ENCODE peak calls at places on chromosome 3, in ten cellular contexts. One of them, this sample, is unnamed.

GRCh38 chr3:40911928-40912327 is 287.4 kb upstream of the CTNNB1 start:
- DNase-seq in RWPE1: no peak
- DNase-seq in cardiac fibroblast: no peak
- DNase-seq in type B pancreatic cell: no peak
- DNase-seq in NB4: no peak
- DNase-seq in psoas muscle: no peak
- DNase-seq in fibroblast of pulmonary artery: no peak
- DNase-seq in bronchial epithelial cell: no peak
- DNase-seq in endothelial cell: no peak
- DNase-seq in nephron progenitor cell: no peak
- DNase-seq in this sample: peak; percentile 6

GRCh38 chr3:141862279-141862816 is 14.1 kb upstream of the ATP1B3 start:
- DNase-seq in RWPE1: no peak
- DNase-seq in cardiac fibroblast: no peak
- DNase-seq in type B pancreatic cell: no peak
- DNase-seq in NB4: no peak
- DNase-seq in psoas muscle: no peak
- DNase-seq in fibroblast of pulmonary artery: no peak
- DNase-seq in bronchial epithelial cell: no peak
- DNase-seq in endothelial cell: no peak
- DNase-seq in nephron progenitor cell: no peak
- DNase-seq in this sample: no peak

GRCh38 chr3:129756871-129757270 is 136.6 kb downstream of the TMCC1 start:
- DNase-seq in RWPE1: no peak
- DNase-seq in cardiac fibroblast: peak; percentile 22
- DNase-seq in type B pancreatic cell: no peak
- DNase-seq in NB4: no peak
- DNase-seq in psoas muscle: no peak
- DNase-seq in fibroblast of pulmonary artery: peak; percentile 41
- DNase-seq in bronchial epithelial cell: no peak
- DNase-seq in endothelial cell: no peak
- DNase-seq in nephron progenitor cell: no peak
- DNase-seq in this sample: no peak

GRCh38 chr3:178003756-178004155 is 532.5 kb upstream of the KCNMB2 start:
- DNase-seq in RWPE1: no peak
- DNase-seq in cardiac fibroblast: peak; percentile 49
- DNase-seq in type B pancreatic cell: no peak
- DNase-seq in NB4: peak; percentile 34
- DNase-seq in psoas muscle: no peak
- DNase-seq in fibroblast of pulmonary artery: peak; percentile 29
- DNase-seq in bronchial epithelial cell: peak; percentile 40
- DNase-seq in endothelial cell: no peak
- DNase-seq in nephron progenitor cell: no peak
- DNase-seq in this sample: no peak

GRCh38 chr3:196726788-196727675 is 12.6 kb upstream of the PAK2 start:
- DNase-seq in RWPE1: peak; percentile 14
- DNase-seq in cardiac fibroblast: peak; percentile 72
- DNase-seq in type B pancreatic cell: no peak
- DNase-seq in NB4: no peak
- DNase-seq in psoas muscle: no peak
- DNase-seq in fibroblast of pulmonary artery: peak; percentile 25
- DNase-seq in bronchial epithelial cell: peak; percentile 73
- DNase-seq in endothelial cell: no peak
- DNase-seq in nephron progenitor cell: no peak
- DNase-seq in this sample: no peak

GRCh38 chr3:23966308-23966707 is 21.2 kb downstream of the NR1D2 start:
- DNase-seq in RWPE1: no peak
- DNase-seq in cardiac fibroblast: peak; percentile 64
- DNase-seq in type B pancreatic cell: no peak
- DNase-seq in NB4: no peak
- DNase-seq in psoas muscle: no peak
- DNase-seq in fibroblast of pulmonary artery: peak; percentile 49
- DNase-seq in bronchial epithelial cell: no peak
- DNase-seq in endothelial cell: no peak
- DNase-seq in nephron progenitor cell: no peak
- DNase-seq in this sample: no peak

GRCh38 chr3:178750639-178751038 is 214.4 kb downstream of the KCNMB2 start:
- DNase-seq in RWPE1: no peak
- DNase-seq in cardiac fibroblast: no peak
- DNase-seq in type B pancreatic cell: no peak
- DNase-seq in NB4: no peak
- DNase-seq in psoas muscle: no peak
- DNase-seq in fibroblast of pulmonary artery: no peak
- DNase-seq in bronchial epithelial cell: peak; percentile 2
- DNase-seq in endothelial cell: no peak
- DNase-seq in nephron progenitor cell: no peak
- DNase-seq in this sample: no peak

GRCh38 chr3:126501736-126502135 is 15.8 kb downstream of the UROC1 start:
- DNase-seq in RWPE1: no peak
- DNase-seq in cardiac fibroblast: no peak
- DNase-seq in type B pancreatic cell: no peak
- DNase-seq in NB4: peak; percentile 84
- DNase-seq in psoas muscle: no peak
- DNase-seq in fibroblast of pulmonary artery: no peak
- DNase-seq in bronchial epithelial cell: no peak
- DNase-seq in endothelial cell: no peak
- DNase-seq in nephron progenitor cell: no peak
- DNase-seq in this sample: no peak

GRCh38 chr3:9279959-9280358 is 30.5 kb upstream of the SRGAP3 start:
- DNase-seq in RWPE1: no peak
- DNase-seq in cardiac fibroblast: peak; percentile 11
- DNase-seq in type B pancreatic cell: no peak
- DNase-seq in NB4: peak; percentile 7
- DNase-seq in psoas muscle: no peak
- DNase-seq in fibroblast of pulmonary artery: no peak
- DNase-seq in bronchial epithelial cell: peak; percentile 61
- DNase-seq in endothelial cell: no peak
- DNase-seq in nephron progenitor cell: no peak
- DNase-seq in this sample: no peak

GRCh38 chr3:85576091-85576690 is 617.4 kb downstream of the CADM2 start:
- DNase-seq in RWPE1: peak; percentile 32
- DNase-seq in cardiac fibroblast: peak; percentile 77
- DNase-seq in type B pancreatic cell: no peak
- DNase-seq in NB4: peak; percentile 65
- DNase-seq in psoas muscle: peak; percentile 54
- DNase-seq in fibroblast of pulmonary artery: peak; percentile 65
- DNase-seq in bronchial epithelial cell: peak; percentile 56
- DNase-seq in endothelial cell: peak; percentile 67
- DNase-seq in nephron progenitor cell: peak; percentile 65
- DNase-seq in this sample: peak; percentile 59

GRCh38 chr3:148970311-148970710 is 21.0 kb upstream of the GYG1 start:
- DNase-seq in RWPE1: no peak
- DNase-seq in cardiac fibroblast: no peak
- DNase-seq in type B pancreatic cell: no peak
- DNase-seq in NB4: no peak
- DNase-seq in psoas muscle: no peak
- DNase-seq in fibroblast of pulmonary artery: no peak
- DNase-seq in bronchial epithelial cell: no peak
- DNase-seq in endothelial cell: no peak
- DNase-seq in nephron progenitor cell: no peak
- DNase-seq in this sample: no peak

GRCh38 chr3:180340395-180340794 is 261.6 kb upstream of the TTC14 start:
- DNase-seq in RWPE1: no peak
- DNase-seq in cardiac fibroblast: no peak
- DNase-seq in type B pancreatic cell: no peak
- DNase-seq in NB4: no peak
- DNase-seq in psoas muscle: no peak
- DNase-seq in fibroblast of pulmonary artery: no peak
- DNase-seq in bronchial epithelial cell: no peak
- DNase-seq in endothelial cell: no peak
- DNase-seq in nephron progenitor cell: no peak
- DNase-seq in this sample: no peak

GRCh38 chr3:157077565-157077991 is 82.4 kb downstream of the CCNL1 start:
- DNase-seq in RWPE1: no peak
- DNase-seq in cardiac fibroblast: no peak
- DNase-seq in type B pancreatic cell: no peak
- DNase-seq in NB4: no peak
- DNase-seq in psoas muscle: peak; percentile 56
- DNase-seq in fibroblast of pulmonary artery: peak; percentile 29
- DNase-seq in bronchial epithelial cell: no peak
- DNase-seq in endothelial cell: no peak
- DNase-seq in nephron progenitor cell: peak; percentile 10
- DNase-seq in this sample: no peak

GRCh38 chr3:117238805-117239204 is 529.2 kb downstream of the TUSC7 start:
- DNase-seq in RWPE1: no peak
- DNase-seq in cardiac fibroblast: no peak
- DNase-seq in type B pancreatic cell: no peak
- DNase-seq in NB4: no peak
- DNase-seq in psoas muscle: no peak
- DNase-seq in fibroblast of pulmonary artery: no peak
- DNase-seq in bronchial epithelial cell: no peak
- DNase-seq in endothelial cell: no peak
- DNase-seq in nephron progenitor cell: peak; percentile 7
- DNase-seq in this sample: no peak

GRCh38 chr3:17077614-17078013 is 192.9 kb downstream of the PLCL2 start:
- DNase-seq in RWPE1: no peak
- DNase-seq in cardiac fibroblast: peak; percentile 41
- DNase-seq in type B pancreatic cell: no peak
- DNase-seq in NB4: no peak
- DNase-seq in psoas muscle: peak; percentile 55
- DNase-seq in fibroblast of pulmonary artery: peak; percentile 34
- DNase-seq in bronchial epithelial cell: no peak
- DNase-seq in endothelial cell: no peak
- DNase-seq in nephron progenitor cell: no peak
- DNase-seq in this sample: no peak

GRCh38 chr3:100260081-100260684 is 609 bp upstream of the TBC1D23 start:
- DNase-seq in RWPE1: no peak
- DNase-seq in cardiac fibroblast: peak; percentile 73
- DNase-seq in type B pancreatic cell: no peak
- DNase-seq in NB4: peak; percentile 57
- DNase-seq in psoas muscle: peak; percentile 81
- DNase-seq in fibroblast of pulmonary artery: peak; percentile 78
- DNase-seq in bronchial epithelial cell: no peak
- DNase-seq in endothelial cell: peak; percentile 46
- DNase-seq in nephron progenitor cell: peak; percentile 34
- DNase-seq in this sample: no peak

GRCh38 chr3:103195201-103195600 is 760.4 kb downstream of the ZPLD1 start:
- DNase-seq in RWPE1: no peak
- DNase-seq in cardiac fibroblast: no peak
- DNase-seq in type B pancreatic cell: no peak
- DNase-seq in NB4: no peak
- DNase-seq in psoas muscle: no peak
- DNase-seq in fibroblast of pulmonary artery: no peak
- DNase-seq in bronchial epithelial cell: no peak
- DNase-seq in endothelial cell: no peak
- DNase-seq in nephron progenitor cell: no peak
- DNase-seq in this sample: no peak

GRCh38 chr3:134650431-134651346 is at the start of gene KY:
- DNase-seq in RWPE1: no peak
- DNase-seq in cardiac fibroblast: peak; percentile 62
- DNase-seq in type B pancreatic cell: no peak
- DNase-seq in NB4: peak; percentile 84
- DNase-seq in psoas muscle: peak; percentile 78
- DNase-seq in fibroblast of pulmonary artery: peak; percentile 47
- DNase-seq in bronchial epithelial cell: peak; percentile 22
- DNase-seq in endothelial cell: peak; percentile 52
- DNase-seq in nephron progenitor cell: peak; percentile 77
- DNase-seq in this sample: peak; percentile 67

GRCh38 chr3:121072128-121072527 is 164.1 kb downstream of the STXBP5L start:
- DNase-seq in RWPE1: no peak
- DNase-seq in cardiac fibroblast: peak; percentile 47
- DNase-seq in type B pancreatic cell: no peak
- DNase-seq in NB4: no peak
- DNase-seq in psoas muscle: no peak
- DNase-seq in fibroblast of pulmonary artery: peak; percentile 70
- DNase-seq in bronchial epithelial cell: no peak
- DNase-seq in endothelial cell: no peak
- DNase-seq in nephron progenitor cell: no peak
- DNase-seq in this sample: no peak

GRCh38 chr3:14913926-14914776 is 33.2 kb upstream of the NR2C2 start:
- DNase-seq in RWPE1: no peak
- DNase-seq in cardiac fibroblast: no peak
- DNase-seq in type B pancreatic cell: no peak
- DNase-seq in NB4: no peak
- DNase-seq in psoas muscle: no peak
- DNase-seq in fibroblast of pulmonary artery: no peak
- DNase-seq in bronchial epithelial cell: no peak
- DNase-seq in endothelial cell: no peak
- DNase-seq in nephron progenitor cell: peak; percentile 53
- DNase-seq in this sample: no peak
- TF ChIP-seq CTCF in RWPE1: no peak
- TF ChIP-seq CTCF in cardiac fibroblast: no peak
- TF ChIP-seq CTCF in type B pancreatic cell: peak; percentile 62
- TF ChIP-seq CTCF in NB4: no peak
- TF ChIP-seq CTCF in psoas muscle: no peak
- TF ChIP-seq CTCF in fibroblast of pulmonary artery: no peak
- TF ChIP-seq CTCF in bronchial epithelial cell: no peak
- TF ChIP-seq CTCF in endothelial cell: peak; percentile 29
- TF ChIP-seq CTCF in nephron progenitor cell: peak; percentile 64
- TF ChIP-seq CTCF in this sample: no peak

DNA sequence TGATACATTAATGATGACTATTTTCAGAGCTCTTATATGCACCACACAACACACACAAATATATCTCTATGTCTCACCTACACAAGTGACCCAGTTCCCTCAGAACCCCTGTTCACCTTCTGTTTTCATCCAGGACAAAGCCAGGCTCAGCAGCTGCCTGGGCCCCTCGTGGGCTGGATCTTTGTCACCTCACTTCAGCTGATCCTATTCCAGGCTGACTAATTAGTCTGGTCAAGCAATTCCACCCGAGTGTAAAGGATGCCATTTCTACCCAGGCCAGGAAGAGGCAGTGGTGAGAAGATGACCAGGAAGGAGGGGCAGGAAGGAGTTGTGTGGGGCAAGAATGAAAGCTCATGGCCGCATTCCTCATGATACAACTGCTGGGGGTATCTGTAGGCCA is 62.3 kb downstream of the DHX30 start:
- DNase-seq in RWPE1: no peak
- DNase-seq in cardiac fibroblast: peak; percentile 28
- DNase-seq in type B pancreatic cell: no peak
- DNase-seq in NB4: no peak
- DNase-seq in psoas muscle: peak; percentile 48
- DNase-seq in fibroblast of pulmonary artery: peak; percentile 27
- DNase-seq in bronchial epithelial cell: no peak
- DNase-seq in endothelial cell: no peak
- DNase-seq in nephron progenitor cell: no peak
- DNase-seq in this sample: no peak
- TF ChIP-seq CTCF in RWPE1: no peak
- TF ChIP-seq CTCF in cardiac fibroblast: no peak
- TF ChIP-seq CTCF in type B pancreatic cell: no peak
- TF ChIP-seq CTCF in NB4: no peak
- TF ChIP-seq CTCF in psoas muscle: no peak
- TF ChIP-seq CTCF in fibroblast of pulmonary artery: no peak
- TF ChIP-seq CTCF in bronchial epithelial cell: no peak
- TF ChIP-seq CTCF in endothelial cell: no peak
- TF ChIP-seq CTCF in nephron progenitor cell: no peak
- TF ChIP-seq CTCF in this sample: no peak

GRCh38 chr3:4314688-4315087 is 11.5 kb downstream of the SETMAR start:
- DNase-seq in RWPE1: no peak
- DNase-seq in cardiac fibroblast: peak; percentile 26
- DNase-seq in type B pancreatic cell: no peak
- DNase-seq in NB4: no peak
- DNase-seq in psoas muscle: no peak
- DNase-seq in fibroblast of pulmonary artery: no peak
- DNase-seq in bronchial epithelial cell: peak; percentile 16
- DNase-seq in endothelial cell: no peak
- DNase-seq in nephron progenitor cell: no peak
- DNase-seq in this sample: no peak
- TF ChIP-seq CTCF in RWPE1: peak; percentile 24
- TF ChIP-seq CTCF in cardiac fibroblast: peak; percentile 40
- TF ChIP-seq CTCF in type B pancreatic cell: peak; percentile 63
- TF ChIP-seq CTCF in NB4: no peak
- TF ChIP-seq CTCF in psoas muscle: no peak
- TF ChIP-seq CTCF in fibroblast of pulmonary artery: peak; percentile 50
- TF ChIP-seq CTCF in bronchial epithelial cell: no peak
- TF ChIP-seq CTCF in endothelial cell: peak; percentile 67
- TF ChIP-seq CTCF in nephron progenitor cell: peak; percentile 21
- TF ChIP-seq CTCF in this sample: no peak

GRCh38 chr3:122921791-122922651 is 105.5 kb downstream of the SEMA5B start:
- DNase-seq in RWPE1: peak; percentile 19
- DNase-seq in cardiac fibroblast: no peak
- DNase-seq in type B pancreatic cell: no peak
- DNase-seq in NB4: peak; percentile 28
- DNase-seq in psoas muscle: no peak
- DNase-seq in fibroblast of pulmonary artery: no peak
- DNase-seq in bronchial epithelial cell: no peak
- DNase-seq in endothelial cell: peak; percentile 53
- DNase-seq in nephron progenitor cell: peak; percentile 72
- DNase-seq in this sample: peak; percentile 67
- TF ChIP-seq CTCF in RWPE1: no peak
- TF ChIP-seq CTCF in cardiac fibroblast: no peak
- TF ChIP-seq CTCF in type B pancreatic cell: peak; percentile 36
- TF ChIP-seq CTCF in NB4: no peak
- TF ChIP-seq CTCF in psoas muscle: no peak
- TF ChIP-seq CTCF in fibroblast of pulmonary artery: no peak
- TF ChIP-seq CTCF in bronchial epithelial cell: peak; percentile 49
- TF ChIP-seq CTCF in endothelial cell: no peak
- TF ChIP-seq CTCF in nephron progenitor cell: peak; percentile 27
- TF ChIP-seq CTCF in this sample: peak; percentile 22

This sample was measured in Calu3.